ENCODE peak calls at places on chromosomes 11 and 22, in seven cellular contexts. One of them, this sample, is unnamed.

GRCh38 chr11:17263803-17264202 is 12.7 kb upstream of the NUCB2 start:
- DNase-seq in hippocampal formation: no peak
- DNase-seq in SW 1271: no peak
- DNase-seq in stimulated activated CD8-positive, alpha-beta memory T cell treated with anti-CD3 and anti-CD28 coated beads, Interleukin-7, amount 100 ng/mL, for 1 hour: no peak
- DNase-seq in NCI-H1694 treated with DMSO at 0.1 percent for 48 hours: no peak
- DNase-seq in epithelial cell of proximal tubule: no peak
- DNase-seq in HFF-Myc: no peak
- DNase-seq in this sample: no peak

GRCh38 chr11:119806064-119806915 is 77.3 kb upstream of the NECTIN1 start:
- DNase-seq in NCI-H1694 treated with DMSO at 0.1 percent for 48 hours: no peak
- DNase-seq in SW 1271: no peak
- DNase-seq in epithelial cell of proximal tubule: no peak
- DNase-seq in HFF-Myc: no peak
- DNase-seq in stimulated activated CD8-positive, alpha-beta memory T cell treated with anti-CD3 and anti-CD28 coated beads, Interleukin-7, amount 100 ng/mL, for 1 hour: no peak
- DNase-seq in hippocampal formation: peak
- DNase-seq in this sample: peak

GRCh38 chr11:120658071-120658423 is 146.5 kb downstream of the GRIK4 start:
- DNase-seq in SW 1271: no peak
- DNase-seq in NCI-H1694 treated with DMSO at 0.1 percent for 48 hours: no peak
- DNase-seq in HFF-Myc: no peak
- DNase-seq in hippocampal formation: no peak
- DNase-seq in stimulated activated CD8-positive, alpha-beta memory T cell treated with anti-CD3 and anti-CD28 coated beads, Interleukin-7, amount 100 ng/mL, for 1 hour: no peak
- DNase-seq in epithelial cell of proximal tubule: no peak
- DNase-seq in this sample: no peak

GRCh38 chr11:31499576-31500178 is 9.7 kb downstream of the IMMP1L start:
- DNase-seq in epithelial cell of proximal tubule: no peak
- DNase-seq in SW 1271: no peak
- DNase-seq in HFF-Myc: peak
- DNase-seq in NCI-H1694 treated with DMSO at 0.1 percent for 48 hours: no peak
- DNase-seq in stimulated activated CD8-positive, alpha-beta memory T cell treated with anti-CD3 and anti-CD28 coated beads, Interleukin-7, amount 100 ng/mL, for 1 hour: no peak
- DNase-seq in hippocampal formation: no peak
- DNase-seq in this sample: no peak

GRCh38 chr11:120389693-120390584 is 53.7 kb downstream of the ARHGEF12 start:
- DNase-seq in NCI-H1694 treated with DMSO at 0.1 percent for 48 hours: no peak
- DNase-seq in SW 1271: no peak
- DNase-seq in hippocampal formation: no peak
- DNase-seq in epithelial cell of proximal tubule: no peak
- DNase-seq in stimulated activated CD8-positive, alpha-beta memory T cell treated with anti-CD3 and anti-CD28 coated beads, Interleukin-7, amount 100 ng/mL, for 1 hour: no peak
- DNase-seq in HFF-Myc: no peak
- DNase-seq in this sample: no peak

GRCh38 chr22:49807780-49808708 is 19.6 kb downstream of the BRD1 start:
- DNase-seq in stimulated activated CD8-positive, alpha-beta memory T cell treated with anti-CD3 and anti-CD28 coated beads, Interleukin-7, amount 100 ng/mL, for 1 hour: no peak
- DNase-seq in hippocampal formation: no peak
- DNase-seq in SW 1271: no peak
- DNase-seq in HFF-Myc: no peak
- DNase-seq in epithelial cell of proximal tubule: no peak
- DNase-seq in NCI-H1694 treated with DMSO at 0.1 percent for 48 hours: no peak
- DNase-seq in this sample: no peak

GRCh38 chr22:22863001-22863400 is 24.6 kb upstream of the IGLL5 start:
- DNase-seq in stimulated activated CD8-positive, alpha-beta memory T cell treated with anti-CD3 and anti-CD28 coated beads, Interleukin-7, amount 100 ng/mL, for 1 hour: no peak
- DNase-seq in SW 1271: no peak
- DNase-seq in epithelial cell of proximal tubule: no peak
- DNase-seq in NCI-H1694 treated with DMSO at 0.1 percent for 48 hours: no peak
- DNase-seq in HFF-Myc: no peak
- DNase-seq in hippocampal formation: no peak
- DNase-seq in this sample: no peak

GRCh38 chr11:67353317-67354313 is at the start of gene POLD4:
- DNase-seq in HFF-Myc: no peak
- DNase-seq in NCI-H1694 treated with DMSO at 0.1 percent for 48 hours: peak
- DNase-seq in epithelial cell of proximal tubule: no peak
- DNase-seq in SW 1271: peak
- DNase-seq in stimulated activated CD8-positive, alpha-beta memory T cell treated with anti-CD3 and anti-CD28 coated beads, Interleukin-7, amount 100 ng/mL, for 1 hour: peak
- DNase-seq in hippocampal formation: peak
- DNase-seq in this sample: peak

GRCh38 chr22:33923660-33924246 is 3.5 kb upstream of the LARGE1 start:
- DNase-seq in stimulated activated CD8-positive, alpha-beta memory T cell treated with anti-CD3 and anti-CD28 coated beads, Interleukin-7, amount 100 ng/mL, for 1 hour: no peak
- DNase-seq in hippocampal formation: peak
- DNase-seq in SW 1271: no peak
- DNase-seq in HFF-Myc: peak
- DNase-seq in NCI-H1694 treated with DMSO at 0.1 percent for 48 hours: peak
- DNase-seq in epithelial cell of proximal tubule: no peak
- DNase-seq in this sample: peak

GRCh38 chr11:20036625-20037335 is 123.5 kb downstream of the DBX1 start:
- DNase-seq in epithelial cell of proximal tubule: no peak
- DNase-seq in hippocampal formation: no peak
- DNase-seq in SW 1271: no peak
- DNase-seq in HFF-Myc: no peak
- DNase-seq in NCI-H1694 treated with DMSO at 0.1 percent for 48 hours: no peak
- DNase-seq in stimulated activated CD8-positive, alpha-beta memory T cell treated with anti-CD3 and anti-CD28 coated beads, Interleukin-7, amount 100 ng/mL, for 1 hour: no peak
- DNase-seq in this sample: peak

GRCh38 chr11:13897606-13898276 is 64.8 kb upstream of the SPON1 start:
- DNase-seq in SW 1271: no peak
- DNase-seq in NCI-H1694 treated with DMSO at 0.1 percent for 48 hours: peak
- DNase-seq in epithelial cell of proximal tubule: no peak
- DNase-seq in hippocampal formation: no peak
- DNase-seq in stimulated activated CD8-positive, alpha-beta memory T cell treated with anti-CD3 and anti-CD28 coated beads, Interleukin-7, amount 100 ng/mL, for 1 hour: no peak
- DNase-seq in HFF-Myc: no peak
- DNase-seq in this sample: peak

GRCh38 chr11:72441647-72442267 is 7.4 kb upstream of the CLPB start:
- DNase-seq in NCI-H1694 treated with DMSO at 0.1 percent for 48 hours: no peak
- DNase-seq in HFF-Myc: no peak
- DNase-seq in epithelial cell of proximal tubule: no peak
- DNase-seq in hippocampal formation: no peak
- DNase-seq in stimulated activated CD8-positive, alpha-beta memory T cell treated with anti-CD3 and anti-CD28 coated beads, Interleukin-7, amount 100 ng/mL, for 1 hour: no peak
- DNase-seq in SW 1271: no peak
- DNase-seq in this sample: no peak

GRCh38 chr11:35721576-35722341 is 59.2 kb downstream of the TRIM44 start:
- DNase-seq in stimulated activated CD8-positive, alpha-beta memory T cell treated with anti-CD3 and anti-CD28 coated beads, Interleukin-7, amount 100 ng/mL, for 1 hour: no peak
- DNase-seq in epithelial cell of proximal tubule: no peak
- DNase-seq in NCI-H1694 treated with DMSO at 0.1 percent for 48 hours: no peak
- DNase-seq in SW 1271: no peak
- DNase-seq in HFF-Myc: no peak
- DNase-seq in hippocampal formation: peak
- DNase-seq in this sample: no peak

GRCh38 chr22:42764895-42765363 is 44.3 kb upstream of the A4GALT start:
- DNase-seq in NCI-H1694 treated with DMSO at 0.1 percent for 48 hours: no peak
- DNase-seq in hippocampal formation: no peak
- DNase-seq in SW 1271: no peak
- DNase-seq in HFF-Myc: no peak
- DNase-seq in stimulated activated CD8-positive, alpha-beta memory T cell treated with anti-CD3 and anti-CD28 coated beads, Interleukin-7, amount 100 ng/mL, for 1 hour: no peak
- DNase-seq in epithelial cell of proximal tubule: no peak
- DNase-seq in this sample: no peak

GRCh38 chr11:111526501-111526900 is 11.9 kb downstream of the HOATZ start:
- DNase-seq in HFF-Myc: no peak
- DNase-seq in epithelial cell of proximal tubule: no peak
- DNase-seq in hippocampal formation: no peak
- DNase-seq in stimulated activated CD8-positive, alpha-beta memory T cell treated with anti-CD3 and anti-CD28 coated beads, Interleukin-7, amount 100 ng/mL, for 1 hour: no peak
- DNase-seq in SW 1271: peak
- DNase-seq in NCI-H1694 treated with DMSO at 0.1 percent for 48 hours: no peak
- DNase-seq in this sample: no peak

GRCh38 chr11:44885065-44885777 is 65.5 kb downstream of the TP53I11 start:
- DNase-seq in hippocampal formation: no peak
- DNase-seq in SW 1271: no peak
- DNase-seq in HFF-Myc: no peak
- DNase-seq in epithelial cell of proximal tubule: no peak
- DNase-seq in NCI-H1694 treated with DMSO at 0.1 percent for 48 hours: no peak
- DNase-seq in stimulated activated CD8-positive, alpha-beta memory T cell treated with anti-CD3 and anti-CD28 coated beads, Interleukin-7, amount 100 ng/mL, for 1 hour: no peak
- DNase-seq in this sample: no peak

GRCh38 chr11:8917157-8917820 is 6.3 kb downstream of the AKIP1 start:
- DNase-seq in hippocampal formation: no peak
- DNase-seq in stimulated activated CD8-positive, alpha-beta memory T cell treated with anti-CD3 and anti-CD28 coated beads, Interleukin-7, amount 100 ng/mL, for 1 hour: no peak
- DNase-seq in epithelial cell of proximal tubule: peak
- DNase-seq in HFF-Myc: peak
- DNase-seq in NCI-H1694 treated with DMSO at 0.1 percent for 48 hours: no peak
- DNase-seq in SW 1271: peak
- DNase-seq in this sample: no peak

This sample was measured in NCI-H524.